ENCODE peak calls at places on chromosomes 4 and X, in eight cellular contexts. K is neural progenitor cell, A is osteoblast, D is upper lobe of left lung, C is A549, L is tibial nerve, Q is cardiac muscle cell, X is astrocyte. P is an unnamed sample.
A peak's percentile ranks its signal among the peaks of the same experiment; 100 is the strongest.

GRCh38 chrX:102934624-102935023 is 2.4 kb upstream of the RAB40AL start:
- DNase-seq in K (peak; percentile 6), A (peak; percentile 45), D (no peak), C (peak; percentile 3), L (peak; percentile 10), Q (no peak), X (no peak), P (no peak)

GRCh38 chrX:21798677-21799219 is 40.7 kb upstream of the MBTPS2 start:
- DNase-seq in K (no peak), A (peak; percentile 52), D (no peak), C (peak; percentile 9), L (no peak), Q (no peak), X (peak; percentile 91), P (peak; percentile 44)

GRCh38 chrX:107707866-107708265 is 67.7 kb downstream of the TSC22D3 start:
- DNase-seq in K (no peak), A (no peak), D (no peak), C (no peak), L (no peak), Q (no peak), X (no peak), P (no peak)

GRCh38 chr4:119841361-119841760 is 212.8 kb upstream of the PDE5A start:
- DNase-seq in K (no peak), A (no peak), D (no peak), C (no peak), L (no peak), Q (no peak), X (no peak), P (no peak)

GRCh38 chr4:27149541-27150212 is 289.0 kb downstream of the STIM2 start:
- DNase-seq in K (no peak), A (peak; percentile 3), D (no peak), C (no peak), L (no peak), Q (no peak), X (peak; percentile 77), P (no peak)

GRCh38 chrX:16444353-16444752 is 205.6 kb upstream of the S100G start:
- DNase-seq in K (no peak), A (peak; percentile 72), D (no peak), C (no peak), L (no peak), Q (no peak), X (peak; percentile 84), P (no peak)

GRCh38 chrX:147877726-147878125 is 34.0 kb upstream of the FMR1 start:
- DNase-seq in K (no peak), A (no peak), D (no peak), C (no peak), L (no peak), Q (no peak), X (no peak), P (no peak)

GRCh38 chr4:86338989-86339388 is 20.9 kb downstream of the MAPK10 start:
- DNase-seq in K (no peak), A (peak; percentile 43), D (no peak), C (peak; percentile 1), L (no peak), Q (no peak), X (peak; percentile 93), P (no peak)

GRCh38 chrX:95509474-95509873 is 1175.2 kb upstream of the DIAPH2 start:
- DNase-seq in K (no peak), A (no peak), D (no peak), C (no peak), L (no peak), Q (no peak), X (no peak), P (no peak)

GRCh38 chrX:13293700-13294099 is 26.2 kb downstream of the ATXN3L start:
- DNase-seq in K (peak; percentile 62), A (no peak), D (no peak), C (no peak), L (no peak), Q (no peak), X (peak; percentile 31), P (no peak)

GRCh38 chr4:150573534-150573933 is 8.4 kb upstream of the MAB21L2 start:
- DNase-seq in K (no peak), A (peak; percentile 25), D (no peak), C (no peak), L (no peak), Q (no peak), X (peak; percentile 64), P (no peak)

GRCh38 chrX:254630-255215 is 26.5 kb upstream of the PLCXD1 start:
- DNase-seq in K (no peak), A (peak; percentile 48), D (no peak), C (no peak), L (no peak), Q (no peak), X (no peak), P (no peak)

GRCh38 chrX:103343105-103343504 is 13.1 kb downstream of the TCEAL7 start:
- DNase-seq in K (peak; percentile 24), A (peak; percentile 82), D (no peak), C (peak; percentile 29), L (peak; percentile 72), Q (peak; percentile 69), X (no peak), P (no peak)

DNA sequence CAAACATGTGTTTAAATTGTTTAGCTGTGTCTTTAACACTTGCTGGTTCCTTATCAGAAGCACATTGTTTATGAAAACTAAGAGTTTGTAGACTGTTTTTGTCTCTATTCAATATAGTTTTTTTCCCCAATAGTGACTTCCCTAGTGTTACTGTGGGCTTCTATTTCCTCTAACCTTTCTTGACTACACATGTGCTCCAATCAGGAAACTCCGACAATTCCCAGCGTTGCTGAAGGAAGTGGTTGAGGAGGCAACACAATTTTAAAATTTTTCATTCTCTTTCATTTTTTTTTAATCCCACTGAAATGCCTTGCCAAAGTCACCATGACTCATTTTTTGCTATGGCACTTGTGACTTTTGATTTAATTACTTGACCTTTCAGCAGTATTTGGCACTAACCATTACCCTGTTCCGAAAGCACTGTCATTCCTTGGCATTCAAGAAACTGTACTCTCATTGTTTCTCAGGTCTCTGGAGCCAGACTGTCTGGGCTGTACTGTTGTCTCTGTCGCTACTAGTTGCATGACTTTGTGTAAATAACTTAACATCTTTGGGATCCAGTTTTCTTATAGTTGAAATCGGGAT is 67.6 kb upstream of the FREM3 start:
- DNase-seq in K (no peak), A (no peak), D (no peak), C (no peak), L (no peak), Q (no peak), X (peak; percentile 48), P (no peak)
- H3K27ac ChIP-seq in K (no peak overlapping the region), A (no peak overlapping the region), D (no peak overlapping the region), C (no peak overlapping the region), L (no peak overlapping the region), Q (no peak overlapping the region), X (no peak overlapping the region), P (no peak overlapping the region)

DNA sequence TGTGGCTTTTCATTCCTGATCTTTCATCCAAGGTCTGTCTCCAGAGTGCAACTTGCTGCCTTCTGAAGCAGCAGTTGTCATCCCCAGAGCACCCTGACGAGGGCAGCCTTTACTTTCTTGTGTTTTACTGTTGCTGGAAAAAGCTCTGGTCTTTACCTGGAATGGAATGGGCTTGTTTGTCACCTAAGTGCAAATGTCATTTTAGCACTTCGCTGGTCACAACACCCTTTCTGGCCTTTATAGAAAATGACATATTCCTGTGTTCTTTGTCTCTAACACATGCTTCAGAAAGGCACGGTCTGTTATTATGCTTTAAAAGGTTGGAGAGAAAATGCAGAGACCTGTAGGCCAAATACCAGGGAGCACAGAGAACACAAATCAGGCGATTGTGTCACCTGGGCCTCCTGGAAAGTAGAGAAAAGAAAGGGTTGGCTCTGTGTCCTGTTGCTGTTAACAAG is 332.7 kb upstream of the IGFBP7 start:
- DNase-seq in K (peak; percentile 73), A (peak; percentile 73), D (peak; percentile 42), C (peak; percentile 18), L (peak; percentile 59), Q (peak; percentile 73), X (peak; percentile 6), P (no peak)
- TF ChIP-seq CTCF in K (peak; percentile 89), A (peak; percentile 56), D (peak; percentile 48), C (peak; percentile 65), L (peak; percentile 54), Q (peak; percentile 68), X (peak; percentile 83), P (peak; percentile 63)

GRCh38 chr4:153488006-153488718 is 22.0 kb downstream of the TMEM131L start:
- DNase-seq in K (no peak), A (no peak), D (peak; percentile 50), C (no peak), L (no peak), Q (no peak), X (peak; percentile 63), P (peak; percentile 39)

GRCh38 chr4:153488719-153489384 is 22.7 kb downstream of the TMEM131L start:
- DNase-seq in K (peak; percentile 33), A (no peak), D (peak; percentile 53), C (no peak), L (no peak), Q (no peak), X (no peak), P (no peak)

GRCh38 chr4:153489856-153490558 is 23.8 kb downstream of the TMEM131L start:
- DNase-seq in K (no peak), A (no peak), D (no peak), C (no peak), L (no peak), Q (no peak), X (no peak), P (no peak)

GRCh38 chr4:153494562-153494961 is 28.4 kb downstream of the TMEM131L start:
- DNase-seq in K (no peak), A (no peak), D (no peak), C (no peak), L (no peak), Q (no peak), X (no peak), P (no peak)

GRCh38 chr4:153490985-153491483 is 24.9 kb downstream of the TMEM131L start:
- DNase-seq in K (no peak), A (no peak), D (no peak), C (no peak), L (no peak), Q (no peak), X (no peak), P (no peak)
- H3K4me1 ChIP-seq in K (peaks cover 41% of the 10 kb centered on the region), A (peaks cover 32% of the 10 kb centered on the region), D (peaks cover 25% of the 10 kb centered on the region), C (peaks cover 15% of the 10 kb centered on the region), L (peaks cover 20% of the 10 kb centered on the region), Q (peaks cover 3% of the 10 kb centered on the region), X (peaks cover 41% of the 10 kb centered on the region), P (peaks cover 2% of the 10 kb centered on the region)

GRCh38 chrX:39672405-39672804 is 425.4 kb downstream of the BCOR start:
- DNase-seq in K (no peak), A (no peak), D (no peak), C (no peak), L (no peak), Q (no peak), X (no peak), P (no peak)
- H3K27ac ChIP-seq in K (no peak overlapping the region), A (no peak overlapping the region), D (no peak overlapping the region), C (no peak overlapping the region), L (no peak overlapping the region), Q (no peak overlapping the region), X (no peak overlapping the region), P (no peak overlapping the region)

DNA sequence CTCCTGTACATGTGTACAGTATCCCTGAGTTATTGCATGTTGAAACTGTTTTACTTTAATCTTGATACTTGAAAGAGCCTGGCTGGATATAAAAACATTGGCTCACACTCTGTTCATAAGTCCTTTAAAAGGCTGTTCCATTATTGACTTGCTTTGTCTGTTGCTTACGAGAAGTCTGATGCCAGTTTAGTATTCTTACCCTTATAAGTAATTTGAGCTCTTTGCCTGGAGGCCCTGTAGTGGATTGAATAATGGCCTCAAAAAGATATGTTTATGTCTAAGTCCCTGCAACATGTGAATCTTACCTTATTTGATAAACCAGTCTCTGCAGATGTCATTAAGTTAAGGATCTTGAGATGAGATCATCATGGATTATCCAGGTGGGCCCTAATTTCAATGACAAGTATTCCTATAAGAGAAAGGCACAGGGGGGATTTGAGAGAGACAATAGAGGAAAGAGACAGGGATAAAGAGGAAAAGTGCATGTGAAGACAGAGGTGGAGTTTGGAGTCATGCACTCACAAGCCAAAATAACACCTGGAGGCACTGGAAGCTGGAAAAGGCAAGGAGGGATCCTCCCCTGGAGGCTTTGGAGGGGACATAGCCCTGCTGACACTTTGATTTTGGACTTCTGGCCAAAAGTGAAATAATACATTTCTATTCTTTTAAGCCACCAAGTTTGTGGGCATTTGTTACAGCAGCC is 98.1 kb downstream of the IRF2 start:
- DNase-seq in K (no peak), A (no peak), D (no peak), C (no peak), L (no peak), Q (no peak), X (no peak), P (no peak)
- TF ChIP-seq CTCF in K (no peak), A (no peak), D (no peak), C (no peak), L (no peak), Q (no peak), X (no peak), P (no peak)

P was measured in right lobe of liver.